ENCODE peak calls at places on chromosome 17, in nine cellular contexts. One of them, this sample, is unnamed.

GRCh38 chr17:50345443-50346312 is at the start of gene XYLT2:
- DNase-seq in tibial nerve: peak; percentile 74
- DNase-seq in AG04449: no peak
- DNase-seq in testis: peak; percentile 93
- DNase-seq in cardiac muscle cell: peak; percentile 90
- DNase-seq in fibroblast of lung: peak; percentile 77
- DNase-seq in neural progenitor cell: peak; percentile 96
- DNase-seq in psoas muscle: peak; percentile 93
- DNase-seq in uterus: peak; percentile 86
- DNase-seq in this sample: peak; percentile 95

GRCh38 chr17:65545708-65546523 is 15.5 kb downstream of the AXIN2 start:
- DNase-seq in uterus: no peak
- DNase-seq in psoas muscle: no peak
- DNase-seq in AG04449: no peak
- DNase-seq in tibial nerve: no peak
- DNase-seq in testis: no peak
- DNase-seq in cardiac muscle cell: no peak
- DNase-seq in neural progenitor cell: peak; percentile 96
- DNase-seq in fibroblast of lung: no peak
- DNase-seq in this sample: no peak

GRCh38 chr17:58019039-58019438 is 12.0 kb upstream of the SRSF1 start:
- DNase-seq in neural progenitor cell: no peak
- DNase-seq in AG04449: no peak
- DNase-seq in psoas muscle: no peak
- DNase-seq in fibroblast of lung: no peak
- DNase-seq in uterus: no peak
- DNase-seq in tibial nerve: no peak
- DNase-seq in cardiac muscle cell: no peak
- DNase-seq in testis: no peak
- DNase-seq in this sample: no peak

GRCh38 chr17:66547170-66547865 is 244.9 kb downstream of the PRKCA start:
- DNase-seq in fibroblast of lung: no peak
- DNase-seq in psoas muscle: no peak
- DNase-seq in cardiac muscle cell: no peak
- DNase-seq in AG04449: no peak
- DNase-seq in testis: no peak
- DNase-seq in neural progenitor cell: no peak
- DNase-seq in tibial nerve: no peak
- DNase-seq in uterus: no peak
- DNase-seq in this sample: no peak

GRCh38 chr17:50715471-50715870 is 3.9 kb upstream of the LUC7L3 start:
- DNase-seq in testis: no peak
- DNase-seq in neural progenitor cell: no peak
- DNase-seq in tibial nerve: no peak
- DNase-seq in fibroblast of lung: no peak
- DNase-seq in AG04449: no peak
- DNase-seq in psoas muscle: no peak
- DNase-seq in uterus: no peak
- DNase-seq in cardiac muscle cell: peak; percentile 29
- DNase-seq in this sample: no peak

GRCh38 chr17:29835438-29836351 is 94.3 kb downstream of the SSH2 start:
- DNase-seq in neural progenitor cell: no peak
- DNase-seq in testis: no peak
- DNase-seq in psoas muscle: no peak
- DNase-seq in fibroblast of lung: peak; percentile 64
- DNase-seq in uterus: no peak
- DNase-seq in tibial nerve: no peak
- DNase-seq in cardiac muscle cell: peak; percentile 57
- DNase-seq in AG04449: no peak
- DNase-seq in this sample: no peak

GRCh38 chr17:13395872-13396271 is 205.9 kb downstream of the HS3ST3A1 start:
- DNase-seq in AG04449: no peak
- DNase-seq in tibial nerve: no peak
- DNase-seq in neural progenitor cell: no peak
- DNase-seq in testis: no peak
- DNase-seq in fibroblast of lung: no peak
- DNase-seq in cardiac muscle cell: peak; percentile 64
- DNase-seq in uterus: no peak
- DNase-seq in psoas muscle: no peak
- DNase-seq in this sample: no peak

GRCh38 chr17:73096866-73097265 is 4.4 kb upstream of the SLC39A11 start:
- DNase-seq in tibial nerve: no peak
- DNase-seq in neural progenitor cell: no peak
- DNase-seq in cardiac muscle cell: peak; percentile 56
- DNase-seq in testis: no peak
- DNase-seq in psoas muscle: no peak
- DNase-seq in fibroblast of lung: peak; percentile 12
- DNase-seq in AG04449: no peak
- DNase-seq in uterus: no peak
- DNase-seq in this sample: peak; percentile 81

GRCh38 chr17:43609613-43610385 is 51.9 kb downstream of the MEOX1 start:
- DNase-seq in cardiac muscle cell: peak; percentile 40
- DNase-seq in testis: no peak
- DNase-seq in uterus: no peak
- DNase-seq in fibroblast of lung: no peak
- DNase-seq in tibial nerve: no peak
- DNase-seq in neural progenitor cell: peak; percentile 49
- DNase-seq in AG04449: no peak
- DNase-seq in psoas muscle: no peak
- DNase-seq in this sample: no peak

GRCh38 chr17:56447166-56447565 is 146.3 kb upstream of the NOG start:
- DNase-seq in fibroblast of lung: no peak
- DNase-seq in uterus: no peak
- DNase-seq in psoas muscle: no peak
- DNase-seq in testis: no peak
- DNase-seq in tibial nerve: no peak
- DNase-seq in AG04449: no peak
- DNase-seq in cardiac muscle cell: no peak
- DNase-seq in neural progenitor cell: no peak
- DNase-seq in this sample: no peak

GRCh38 chr17:79878346-79878745 is 39.1 kb upstream of the CBX4 start:
- DNase-seq in tibial nerve: no peak
- DNase-seq in fibroblast of lung: no peak
- DNase-seq in uterus: no peak
- DNase-seq in psoas muscle: no peak
- DNase-seq in AG04449: no peak
- DNase-seq in testis: no peak
- DNase-seq in cardiac muscle cell: no peak
- DNase-seq in neural progenitor cell: no peak
- DNase-seq in this sample: no peak

GRCh38 chr17:21425321-21425720 is 49.2 kb downstream of the KCNJ12 start:
- DNase-seq in fibroblast of lung: no peak
- DNase-seq in AG04449: no peak
- DNase-seq in uterus: no peak
- DNase-seq in tibial nerve: no peak
- DNase-seq in psoas muscle: no peak
- DNase-seq in neural progenitor cell: no peak
- DNase-seq in cardiac muscle cell: no peak
- DNase-seq in testis: no peak
- DNase-seq in this sample: peak; percentile 76

GRCh38 chr17:63780507-63780906 is 6.5 kb downstream of the DDX42 start:
- DNase-seq in neural progenitor cell: no peak
- DNase-seq in cardiac muscle cell: no peak
- DNase-seq in uterus: no peak
- DNase-seq in AG04449: no peak
- DNase-seq in tibial nerve: no peak
- DNase-seq in fibroblast of lung: peak; percentile 37
- DNase-seq in psoas muscle: no peak
- DNase-seq in testis: no peak
- DNase-seq in this sample: no peak

DNA sequence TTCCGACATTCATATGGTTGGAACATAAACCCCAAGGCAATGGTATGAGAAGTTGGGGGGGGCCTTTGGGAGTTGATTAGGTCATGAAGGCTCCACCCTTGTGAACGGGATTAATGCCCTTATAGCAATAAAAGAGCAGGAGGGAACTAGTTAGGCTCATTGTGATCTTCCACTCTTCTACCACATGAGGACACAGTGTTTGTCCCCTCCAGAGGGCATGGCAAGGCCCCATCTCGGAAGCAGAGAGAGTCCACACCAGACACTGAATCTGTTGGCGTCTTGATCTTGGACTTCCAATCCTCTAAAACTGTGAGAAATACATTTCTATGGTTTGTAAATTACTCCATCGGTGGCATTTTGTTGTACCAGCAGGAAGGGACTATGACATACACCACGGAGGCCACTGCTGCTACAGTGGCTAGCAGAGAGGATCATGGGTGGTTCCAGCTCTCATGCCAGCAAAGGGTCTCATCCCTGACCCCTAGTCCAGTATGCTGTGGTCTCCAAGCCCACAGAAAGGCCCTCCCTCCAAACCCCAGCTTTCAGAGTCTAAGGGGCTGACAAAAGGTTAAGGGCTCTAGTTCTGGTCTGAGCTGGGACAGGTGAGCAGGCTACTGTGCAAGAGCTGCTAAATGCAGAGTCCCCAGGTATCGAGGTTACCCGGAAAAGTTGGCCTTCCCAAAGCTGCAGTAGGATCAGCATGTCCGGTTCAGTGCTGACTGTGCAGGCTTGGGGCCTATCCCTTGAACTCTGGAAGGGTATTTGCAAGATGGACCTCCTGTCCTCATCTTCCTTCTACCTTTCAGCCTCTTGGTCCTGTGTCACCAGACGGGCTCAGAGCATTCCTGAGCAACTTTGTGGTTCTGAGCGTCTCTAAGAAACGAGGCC is 12.2 kb downstream of the CCR7 start:
- DNase-seq in AG04449: no peak
- DNase-seq in tibial nerve: no peak
- DNase-seq in testis: no peak
- DNase-seq in fibroblast of lung: no peak
- DNase-seq in uterus: no peak
- DNase-seq in cardiac muscle cell: no peak
- DNase-seq in psoas muscle: peak; percentile 46
- DNase-seq in neural progenitor cell: no peak
- DNase-seq in this sample: peak; percentile 88
- H3K4me3 ChIP-seq in AG04449: no peak overlapping the region
- H3K4me3 ChIP-seq in tibial nerve: peak overlapping the region; percentile 14
- H3K4me3 ChIP-seq in testis: no peak overlapping the region
- H3K4me3 ChIP-seq in fibroblast of lung: no peak overlapping the region
- H3K4me3 ChIP-seq in uterus: no peak overlapping the region
- H3K4me3 ChIP-seq in cardiac muscle cell: no peak overlapping the region
- H3K4me3 ChIP-seq in psoas muscle: no peak overlapping the region
- H3K4me3 ChIP-seq in neural progenitor cell: no peak overlapping the region
- H3K4me3 ChIP-seq in this sample: no peak overlapping the region

GRCh38 chr17:47063475-47063874 is 84.4 kb upstream of the RPRML start:
- DNase-seq in AG04449: no peak
- DNase-seq in testis: no peak
- DNase-seq in psoas muscle: no peak
- DNase-seq in cardiac muscle cell: no peak
- DNase-seq in uterus: no peak
- DNase-seq in neural progenitor cell: no peak
- DNase-seq in tibial nerve: no peak
- DNase-seq in fibroblast of lung: no peak
- DNase-seq in this sample: no peak

DNA sequence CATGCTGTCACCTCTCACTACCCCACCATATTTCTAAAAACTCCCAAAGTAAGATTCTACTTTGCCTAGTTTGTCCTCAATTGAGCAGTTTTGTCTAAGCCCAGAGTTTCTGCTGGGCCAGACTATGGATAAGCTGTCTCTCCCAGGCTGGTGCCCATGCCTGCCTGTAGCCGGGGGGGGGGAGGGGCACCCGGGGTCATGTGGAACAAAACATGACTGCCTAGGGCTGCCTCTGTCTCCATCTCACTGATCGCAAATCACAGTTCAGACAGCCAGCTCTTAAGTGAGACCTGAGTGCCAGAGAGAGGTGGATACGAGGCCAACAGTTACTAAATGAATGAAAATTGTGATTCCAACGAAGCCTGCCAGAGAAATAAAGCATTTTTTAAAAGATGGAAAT is 78.8 kb upstream of the RPRML start:
- DNase-seq in neural progenitor cell: no peak
- DNase-seq in tibial nerve: no peak
- DNase-seq in cardiac muscle cell: no peak
- DNase-seq in fibroblast of lung: no peak
- DNase-seq in AG04449: no peak
- DNase-seq in psoas muscle: no peak
- DNase-seq in testis: no peak
- DNase-seq in uterus: no peak
- DNase-seq in this sample: no peak
- H3K4me3 ChIP-seq in neural progenitor cell: no peak overlapping the region
- H3K4me3 ChIP-seq in tibial nerve: no peak overlapping the region
- H3K4me3 ChIP-seq in cardiac muscle cell: no peak overlapping the region
- H3K4me3 ChIP-seq in fibroblast of lung: no peak overlapping the region
- H3K4me3 ChIP-seq in AG04449: no peak overlapping the region
- H3K4me3 ChIP-seq in psoas muscle: no peak overlapping the region
- H3K4me3 ChIP-seq in testis: no peak overlapping the region
- H3K4me3 ChIP-seq in uterus: no peak overlapping the region
- H3K4me3 ChIP-seq in this sample: no peak overlapping the region

DNA sequence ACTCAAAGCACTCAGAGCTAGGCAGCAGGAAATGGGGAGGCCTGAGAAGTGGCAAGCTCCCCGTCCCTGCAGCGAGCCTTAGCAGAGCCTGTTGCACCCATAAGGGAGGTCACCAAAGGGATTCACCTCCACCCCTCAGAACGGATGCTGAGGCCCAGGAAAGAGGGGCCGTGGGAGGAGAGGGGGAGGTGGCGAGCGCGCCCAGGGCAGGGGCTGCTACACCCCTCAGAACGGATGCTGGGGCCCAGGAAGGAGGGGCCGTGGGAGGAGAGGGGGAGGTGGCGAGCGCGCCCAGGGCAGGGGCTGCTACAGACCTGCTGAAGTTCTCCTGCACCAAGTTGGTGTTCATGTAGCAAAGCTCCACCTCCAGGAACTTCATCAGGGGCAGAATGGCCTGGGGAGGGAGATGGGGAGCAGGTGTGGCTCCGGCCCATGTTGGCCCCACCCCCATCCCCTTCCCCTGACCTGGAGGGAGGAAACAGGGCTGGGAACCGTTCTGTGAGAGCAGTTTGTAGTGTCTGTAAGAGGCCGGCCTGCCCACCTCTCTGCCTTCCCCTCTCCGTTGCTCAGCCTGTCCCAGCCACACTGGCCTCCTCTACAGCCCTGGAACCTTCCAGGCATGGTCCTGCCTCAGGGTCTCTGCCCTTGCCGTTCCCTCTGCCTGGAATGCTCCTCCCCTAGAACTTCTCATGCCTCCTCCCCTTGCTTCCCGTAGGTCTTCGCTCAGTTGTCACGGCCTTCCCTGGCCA is 11.4 kb downstream of the UNC13D start:
- DNase-seq in testis: no peak
- DNase-seq in fibroblast of lung: no peak
- DNase-seq in tibial nerve: no peak
- DNase-seq in AG04449: no peak
- DNase-seq in neural progenitor cell: no peak
- DNase-seq in cardiac muscle cell: no peak
- DNase-seq in uterus: no peak
- DNase-seq in psoas muscle: no peak
- DNase-seq in this sample: no peak
- H3K4me3 ChIP-seq in testis: no peak overlapping the region
- H3K4me3 ChIP-seq in fibroblast of lung: no peak overlapping the region
- H3K4me3 ChIP-seq in tibial nerve: no peak overlapping the region
- H3K4me3 ChIP-seq in AG04449: no peak overlapping the region
- H3K4me3 ChIP-seq in neural progenitor cell: no peak overlapping the region
- H3K4me3 ChIP-seq in cardiac muscle cell: no peak overlapping the region
- H3K4me3 ChIP-seq in uterus: no peak overlapping the region
- H3K4me3 ChIP-seq in psoas muscle: no peak overlapping the region
- H3K4me3 ChIP-seq in this sample: no peak overlapping the region

DNA sequence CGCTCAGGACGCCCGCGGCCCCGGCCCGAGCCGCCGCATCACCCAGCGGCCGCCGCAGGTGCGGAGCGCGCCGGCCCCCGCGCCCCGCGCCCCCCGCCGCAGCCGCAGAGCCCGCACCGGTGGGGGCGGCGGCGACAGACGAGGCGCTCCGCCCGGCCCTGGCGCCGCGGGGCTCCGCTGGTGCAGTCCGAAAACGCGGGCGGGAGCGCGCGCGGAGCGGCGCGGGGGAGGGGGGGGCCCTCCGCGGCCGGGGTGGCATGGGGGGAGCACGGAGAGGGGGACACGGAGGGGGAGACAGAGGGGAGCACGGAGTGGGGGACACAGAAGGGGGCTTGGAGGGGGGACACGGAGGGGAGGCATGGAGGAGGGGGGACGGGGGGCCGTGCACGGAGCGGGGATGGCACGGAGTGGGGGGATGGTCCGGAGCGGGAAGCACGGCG is at the start of gene AATK:
- DNase-seq in neural progenitor cell: no peak
- DNase-seq in psoas muscle: peak; percentile 28
- DNase-seq in tibial nerve: no peak
- DNase-seq in fibroblast of lung: no peak
- DNase-seq in uterus: no peak
- DNase-seq in testis: no peak
- DNase-seq in AG04449: no peak
- DNase-seq in cardiac muscle cell: no peak
- DNase-seq in this sample: no peak
- H3K4me3 ChIP-seq in neural progenitor cell: peak within 1 kb of the TSS; percentile 50
- H3K4me3 ChIP-seq in psoas muscle: peak within 1 kb of the TSS; percentile 51
- H3K4me3 ChIP-seq in tibial nerve: peak within 1 kb of the TSS; percentile 42
- H3K4me3 ChIP-seq in fibroblast of lung: no peak within 1 kb of the TSS
- H3K4me3 ChIP-seq in uterus: no peak within 1 kb of the TSS
- H3K4me3 ChIP-seq in testis: peak within 1 kb of the TSS; percentile 61
- H3K4me3 ChIP-seq in AG04449: peak within 1 kb of the TSS; percentile 6
- H3K4me3 ChIP-seq in cardiac muscle cell: peak within 1 kb of the TSS; percentile 32
- H3K4me3 ChIP-seq in this sample: no peak within 1 kb of the TSS

This sample was measured in lower leg skin.